ENCODE peak calls at places on chromosome 18, in ten cellular contexts. S, B, N, P, M, V, R, O, I and Q are unnamed samples.

GRCh38 chr18:62211323-62211828 is 24.3 kb downstream of the RELCH start:
- DNase-seq in S (no peak), B (no peak), N (no peak), P (no peak), M (no peak), V (no peak), R (no peak), O (no peak), I (no peak), Q (no peak)

GRCh38 chr18:1488957-1489356 is 584.3 kb downstream of the ADCYAP1 start:
- DNase-seq in S (no peak), B (no peak), N (no peak), P (no peak), M (no peak), V (no peak), R (no peak), O (no peak), I (peak), Q (no peak)

GRCh38 chr18:46650681-46651080 is 6.3 kb downstream of the LOXHD1 start:
- DNase-seq in S (no peak), B (no peak), N (no peak), P (no peak), M (no peak), V (no peak), R (no peak), O (no peak), I (no peak), Q (no peak)

GRCh38 chr18:5515007-5515744 is 28.6 kb downstream of the EPB41L3 start:
- DNase-seq in S (no peak), B (no peak), N (no peak), P (peak), M (no peak), V (no peak), R (peak), O (no peak), I (no peak), Q (no peak)

GRCh38 chr18:9516437-9517064 is 41.2 kb downstream of the RALBP1 start:
- DNase-seq in S (no peak), B (no peak), N (peak), P (peak), M (no peak), V (no peak), R (peak), O (peak), I (no peak), Q (peak)

GRCh38 chr18:79765491-79766245 is 32.1 kb upstream of the KCNG2 start:
- DNase-seq in S (no peak), B (peak), N (peak), P (no peak), M (no peak), V (no peak), R (no peak), O (no peak), I (no peak), Q (no peak)

GRCh38 chr18:45526120-45526841 is 89.0 kb upstream of the SLC14A2 start:
- DNase-seq in S (no peak), B (no peak), N (peak), P (no peak), M (no peak), V (no peak), R (no peak), O (no peak), I (no peak), Q (no peak)

GRCh38 chr18:73737990-73738389 is 409.6 kb downstream of the FBXO15 start:
- DNase-seq in S (no peak), B (no peak), N (no peak), P (no peak), M (no peak), V (no peak), R (no peak), O (no peak), I (no peak), Q (no peak)

GRCh38 chr18:58249677-58250076 is 205.7 kb downstream of the NEDD4L start:
- DNase-seq in S (no peak), B (no peak), N (peak), P (no peak), M (no peak), V (no peak), R (no peak), O (no peak), I (no peak), Q (no peak)

GRCh38 chr18:32810314-32810713 is 37.5 kb upstream of the KLHL14 start:
- DNase-seq in S (no peak), B (no peak), N (no peak), P (no peak), M (no peak), V (no peak), R (no peak), O (no peak), I (no peak), Q (no peak)

GRCh38 chr18:8948471-8949149 is 153.9 kb upstream of the NDUFV2 start:
- DNase-seq in S (no peak), B (no peak), N (peak), P (no peak), M (no peak), V (no peak), R (no peak), O (peak), I (no peak), Q (no peak)

GRCh38 chr18:36185157-36185556 is 2.1 kb upstream of the MOCOS start:
- DNase-seq in S (no peak), B (no peak), N (no peak), P (no peak), M (no peak), V (no peak), R (no peak), O (no peak), I (no peak), Q (no peak)

GRCh38 chr18:35458677-35459441 is 38.9 kb downstream of the INO80C start:
- DNase-seq in S (no peak), B (no peak), N (peak), P (no peak), M (peak), V (no peak), R (no peak), O (peak), I (no peak), Q (no peak)